ENCODE peak calls at places on chromosome 9, in four cellular contexts. One of them, this sample, is unnamed.

GRCh38 chr9:13963005-13963653 is 350.8 kb downstream of the NFIB start:
- DNase-seq in astrocyte of the spinal cord: no peak
- DNase-seq in endothelial cell of umbilical vein: no peak
- DNase-seq in left lung: no peak
- DNase-seq in this sample: no peak

GRCh38 chr9:20618361-20618799 is 3.9 kb downstream of the MLLT3 start:
- DNase-seq in astrocyte of the spinal cord: no peak
- DNase-seq in left lung: no peak
- DNase-seq in endothelial cell of umbilical vein: peak
- DNase-seq in this sample: peak

GRCh38 chr9:135737840-135738521 is 36.0 kb downstream of the KCNT1 start:
- DNase-seq in astrocyte of the spinal cord: no peak
- DNase-seq in left lung: no peak
- DNase-seq in endothelial cell of umbilical vein: no peak
- DNase-seq in this sample: no peak

GRCh38 chr9:71459082-71459481 is 309.2 kb downstream of the CEMIP2 start:
- DNase-seq in endothelial cell of umbilical vein: no peak
- DNase-seq in astrocyte of the spinal cord: no peak
- DNase-seq in left lung: no peak
- DNase-seq in this sample: no peak

GRCh38 chr9:106753155-106753671 is 109.8 kb upstream of the ZNF462 start:
- DNase-seq in astrocyte of the spinal cord: no peak
- DNase-seq in endothelial cell of umbilical vein: no peak
- DNase-seq in left lung: peak
- DNase-seq in this sample: no peak

GRCh38 chr9:98909935-98910334 is 33.8 kb upstream of the COL15A1 start:
- DNase-seq in endothelial cell of umbilical vein: no peak
- DNase-seq in left lung: no peak
- DNase-seq in astrocyte of the spinal cord: no peak
- DNase-seq in this sample: no peak

GRCh38 chr9:94697972-94698581 is 28.4 kb upstream of the AOPEP start:
- DNase-seq in astrocyte of the spinal cord: peak
- DNase-seq in left lung: no peak
- DNase-seq in endothelial cell of umbilical vein: no peak
- DNase-seq in this sample: peak

GRCh38 chr9:98311541-98311940 is 56.1 kb upstream of the TBC1D2 start:
- DNase-seq in endothelial cell of umbilical vein: no peak
- DNase-seq in left lung: no peak
- DNase-seq in astrocyte of the spinal cord: no peak
- DNase-seq in this sample: no peak

GRCh38 chr9:34994429-34995287 is 5.1 kb downstream of the DNAJB5 start:
- DNase-seq in astrocyte of the spinal cord: peak
- DNase-seq in endothelial cell of umbilical vein: peak
- DNase-seq in left lung: no peak
- DNase-seq in this sample: peak

GRCh38 chr9:90032296-90033029 is 427.7 kb downstream of the GADD45G start:
- DNase-seq in astrocyte of the spinal cord: no peak
- DNase-seq in left lung: no peak
- DNase-seq in endothelial cell of umbilical vein: no peak
- DNase-seq in this sample: peak

GRCh38 chr9:22815246-22815645 is 368.6 kb downstream of the DMRTA1 start:
- DNase-seq in astrocyte of the spinal cord: no peak
- DNase-seq in endothelial cell of umbilical vein: no peak
- DNase-seq in left lung: no peak
- DNase-seq in this sample: no peak

GRCh38 chr9:81032030-81032572 is 657.2 kb downstream of the TLE1 start:
- DNase-seq in astrocyte of the spinal cord: peak
- DNase-seq in left lung: no peak
- DNase-seq in endothelial cell of umbilical vein: no peak
- DNase-seq in this sample: peak

GRCh38 chr9:38393128-38393809 is 767 bp downstream of the ALDH1B1 start:
- DNase-seq in endothelial cell of umbilical vein: no peak
- DNase-seq in left lung: no peak
- DNase-seq in astrocyte of the spinal cord: no peak
- DNase-seq in this sample: no peak

GRCh38 chr9:15287309-15287708 is 19.7 kb downstream of the TTC39B start:
- DNase-seq in astrocyte of the spinal cord: no peak
- DNase-seq in left lung: no peak
- DNase-seq in endothelial cell of umbilical vein: no peak
- DNase-seq in this sample: no peak

GRCh38 chr9:100394032-100394695 is 32.8 kb upstream of the MSANTD3 start:
- DNase-seq in left lung: no peak
- DNase-seq in endothelial cell of umbilical vein: no peak
- DNase-seq in astrocyte of the spinal cord: no peak
- DNase-seq in this sample: no peak

GRCh38 chr9:38368731-38369130 is 23.8 kb upstream of the ALDH1B1 start:
- DNase-seq in astrocyte of the spinal cord: no peak
- DNase-seq in endothelial cell of umbilical vein: no peak
- DNase-seq in left lung: no peak
- DNase-seq in this sample: peak

GRCh38 chr9:76887951-76888350 is 18.0 kb downstream of the PRUNE2 start:
- DNase-seq in endothelial cell of umbilical vein: no peak
- DNase-seq in left lung: no peak
- DNase-seq in astrocyte of the spinal cord: peak
- DNase-seq in this sample: no peak

GRCh38 chr9:132243156-132244074 is 81.6 kb downstream of the NTNG2 start:
- DNase-seq in astrocyte of the spinal cord: no peak
- DNase-seq in endothelial cell of umbilical vein: no peak
- DNase-seq in left lung: no peak
- DNase-seq in this sample: peak

GRCh38 chr9:5515261-5515650 is 4.9 kb downstream of the PDCD1LG2 start:
- DNase-seq in left lung: no peak
- DNase-seq in endothelial cell of umbilical vein: no peak
- DNase-seq in astrocyte of the spinal cord: no peak
- DNase-seq in this sample: no peak

GRCh38 chr9:33737811-33738606 is 57.4 kb upstream of the PRSS3 start:
- DNase-seq in astrocyte of the spinal cord: peak
- DNase-seq in endothelial cell of umbilical vein: peak
- DNase-seq in left lung: no peak
- DNase-seq in this sample: peak

GRCh38 chr9:98321269-98321668 is 65.8 kb upstream of the TBC1D2 start:
- DNase-seq in astrocyte of the spinal cord: no peak
- DNase-seq in endothelial cell of umbilical vein: no peak
- DNase-seq in left lung: no peak
- DNase-seq in this sample: no peak

GRCh38 chr9:88270398-88270797 is 117.8 kb upstream of the SPIN1 start:
- DNase-seq in endothelial cell of umbilical vein: no peak
- DNase-seq in astrocyte of the spinal cord: no peak
- DNase-seq in left lung: no peak
- DNase-seq in this sample: peak

GRCh38 chr9:79682076-79682736 is 110.4 kb downstream of the TLE4 start:
- DNase-seq in left lung: no peak
- DNase-seq in astrocyte of the spinal cord: peak
- DNase-seq in endothelial cell of umbilical vein: peak
- DNase-seq in this sample: peak

GRCh38 chr9:34171753-34172535 is 6.9 kb upstream of the UBAP1 start:
- DNase-seq in astrocyte of the spinal cord: no peak
- DNase-seq in endothelial cell of umbilical vein: no peak
- DNase-seq in left lung: peak
- DNase-seq in this sample: no peak

GRCh38 chr9:101093620-101094019 is 65.1 kb downstream of the PLPPR1 start:
- DNase-seq in endothelial cell of umbilical vein: peak
- DNase-seq in left lung: no peak
- DNase-seq in astrocyte of the spinal cord: peak
- DNase-seq in this sample: peak

GRCh38 chr9:132547052-132547431 is 35.4 kb upstream of the BARHL1 start:
- DNase-seq in endothelial cell of umbilical vein: no peak
- DNase-seq in left lung: no peak
- DNase-seq in astrocyte of the spinal cord: no peak
- DNase-seq in this sample: no peak

GRCh38 chr9:114484854-114485443 is 20.3 kb downstream of the WHRN start:
- DNase-seq in left lung: no peak
- DNase-seq in astrocyte of the spinal cord: peak
- DNase-seq in endothelial cell of umbilical vein: no peak
- DNase-seq in this sample: peak

GRCh38 chr9:79623799-79624721 is 52.3 kb downstream of the TLE4 start:
- DNase-seq in astrocyte of the spinal cord: no peak
- DNase-seq in left lung: peak
- DNase-seq in endothelial cell of umbilical vein: peak
- DNase-seq in this sample: peak

GRCh38 chr9:27198175-27198574 is 89.2 kb downstream of the TEK start:
- DNase-seq in astrocyte of the spinal cord: no peak
- DNase-seq in left lung: no peak
- DNase-seq in endothelial cell of umbilical vein: no peak
- DNase-seq in this sample: no peak

GRCh38 chr9:120935383-120935857 is 8.8 kb upstream of the TRAF1 start:
- DNase-seq in left lung: peak
- DNase-seq in astrocyte of the spinal cord: peak
- DNase-seq in endothelial cell of umbilical vein: peak
- DNase-seq in this sample: peak

GRCh38 chr9:91162784-91163440 is 198.8 kb downstream of the AUH start:
- DNase-seq in left lung: peak
- DNase-seq in endothelial cell of umbilical vein: no peak
- DNase-seq in astrocyte of the spinal cord: no peak
- DNase-seq in this sample: peak

GRCh38 chr9:7171461-7171860 is 413.7 kb downstream of the KDM4C start:
- DNase-seq in astrocyte of the spinal cord: no peak
- DNase-seq in endothelial cell of umbilical vein: no peak
- DNase-seq in left lung: no peak
- DNase-seq in this sample: no peak

GRCh38 chr9:1879501-1879900 is 135.6 kb upstream of the SMARCA2 start:
- DNase-seq in left lung: no peak
- DNase-seq in astrocyte of the spinal cord: no peak
- DNase-seq in endothelial cell of umbilical vein: no peak
- DNase-seq in this sample: no peak

GRCh38 chr9:111965566-111966019 is 69.0 kb downstream of the UGCG start:
- DNase-seq in left lung: no peak
- DNase-seq in astrocyte of the spinal cord: peak
- DNase-seq in endothelial cell of umbilical vein: no peak
- DNase-seq in this sample: peak

GRCh38 chr9:133934512-133935221 is 57.5 kb downstream of the VAV2 start:
- DNase-seq in astrocyte of the spinal cord: peak
- DNase-seq in endothelial cell of umbilical vein: no peak
- DNase-seq in left lung: no peak
- DNase-seq in this sample: no peak
- H3K4me3 ChIP-seq in astrocyte of the spinal cord: no peak
- H3K4me3 ChIP-seq in endothelial cell of umbilical vein: no peak
- H3K4me3 ChIP-seq in left lung: no peak
- H3K4me3 ChIP-seq in this sample: no peak

GRCh38 chr9:130765135-130766030 is 69.7 kb upstream of the ABL1 start:
- DNase-seq in endothelial cell of umbilical vein: peak
- DNase-seq in astrocyte of the spinal cord: peak
- DNase-seq in left lung: no peak
- DNase-seq in this sample: no peak
- H3K4me3 ChIP-seq in endothelial cell of umbilical vein: no peak
- H3K4me3 ChIP-seq in astrocyte of the spinal cord: no peak
- H3K4me3 ChIP-seq in left lung: no peak
- H3K4me3 ChIP-seq in this sample: no peak

DNA sequence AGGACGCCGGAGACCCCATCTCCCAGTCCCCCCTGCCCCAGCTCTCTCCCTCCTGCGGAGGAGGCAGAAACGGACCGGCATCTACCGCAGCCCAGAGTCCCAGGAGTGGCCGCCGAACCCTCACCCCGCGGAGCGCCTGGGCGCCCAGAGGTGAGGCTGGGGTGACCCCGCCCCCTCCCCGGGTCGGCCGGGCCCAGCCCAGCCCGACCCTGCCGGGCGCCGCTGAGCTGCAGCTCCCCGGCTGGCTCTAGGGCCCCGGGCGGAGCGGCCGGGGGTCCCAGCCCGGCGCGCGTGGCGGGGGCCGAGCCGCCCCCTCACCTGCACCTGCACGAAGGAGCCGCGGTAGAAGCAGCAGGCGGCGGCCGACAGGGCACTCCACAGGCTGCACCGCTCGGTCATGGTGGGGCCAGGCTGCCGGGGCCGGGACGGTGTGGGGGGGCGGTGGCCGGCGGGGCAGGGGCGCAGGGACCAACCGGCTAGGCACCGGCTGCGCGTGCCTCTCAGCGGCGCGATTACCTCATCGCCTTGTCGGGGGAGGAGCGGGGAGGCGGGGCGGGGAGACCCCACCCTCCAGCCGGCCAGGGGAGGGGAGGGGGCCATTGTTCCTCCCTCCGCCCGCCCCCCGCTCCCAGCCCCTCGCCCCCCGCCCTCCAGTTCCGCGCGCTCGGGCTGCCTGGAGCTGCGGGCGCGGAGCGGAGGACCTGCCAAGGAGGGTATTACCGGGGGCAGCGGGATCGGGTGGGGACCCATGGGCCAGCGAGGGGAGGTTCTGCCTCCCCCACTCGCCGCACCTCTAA is 19.9 kb upstream of the TOR2A start:
- DNase-seq in left lung: no peak
- DNase-seq in astrocyte of the spinal cord: no peak
- DNase-seq in endothelial cell of umbilical vein: no peak
- DNase-seq in this sample: no peak
- H3K4me3 ChIP-seq in left lung: no peak
- H3K4me3 ChIP-seq in astrocyte of the spinal cord: no peak
- H3K4me3 ChIP-seq in endothelial cell of umbilical vein: no peak
- H3K4me3 ChIP-seq in this sample: no peak

DNA sequence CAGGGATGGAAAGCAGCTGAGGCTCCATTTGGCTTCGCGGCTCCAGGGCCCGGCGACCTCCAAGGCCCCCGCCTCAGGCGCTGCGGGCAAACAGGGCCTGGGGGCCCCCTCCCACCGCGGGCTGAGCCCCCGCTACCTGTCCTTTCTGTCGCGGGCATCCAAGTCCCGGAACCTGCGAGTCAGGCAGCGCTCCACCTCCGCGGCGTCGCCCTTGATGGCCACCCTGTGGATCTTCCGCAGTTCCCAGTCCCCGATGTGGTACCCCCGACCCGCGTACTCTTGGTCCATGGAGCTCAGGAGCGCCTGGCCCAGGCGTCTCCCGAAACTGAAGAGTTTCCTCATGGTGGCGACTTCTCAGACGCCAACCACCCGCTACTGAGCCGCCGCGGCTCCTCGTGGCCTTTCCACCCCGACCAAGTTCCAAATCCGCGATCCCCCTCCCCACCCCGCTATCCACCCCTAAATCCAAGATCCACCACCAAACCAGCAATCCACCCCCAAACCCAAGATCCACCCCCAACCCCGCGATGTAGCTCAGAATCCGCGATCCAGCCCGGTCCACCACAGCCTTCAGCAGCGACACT is 86.5 kb upstream of the CCDC180 start:
- DNase-seq in left lung: no peak
- DNase-seq in astrocyte of the spinal cord: no peak
- DNase-seq in endothelial cell of umbilical vein: no peak
- DNase-seq in this sample: no peak
- H3K4me3 ChIP-seq in left lung: no peak
- H3K4me3 ChIP-seq in astrocyte of the spinal cord: no peak
- H3K4me3 ChIP-seq in endothelial cell of umbilical vein: no peak
- H3K4me3 ChIP-seq in this sample: no peak

DNA sequence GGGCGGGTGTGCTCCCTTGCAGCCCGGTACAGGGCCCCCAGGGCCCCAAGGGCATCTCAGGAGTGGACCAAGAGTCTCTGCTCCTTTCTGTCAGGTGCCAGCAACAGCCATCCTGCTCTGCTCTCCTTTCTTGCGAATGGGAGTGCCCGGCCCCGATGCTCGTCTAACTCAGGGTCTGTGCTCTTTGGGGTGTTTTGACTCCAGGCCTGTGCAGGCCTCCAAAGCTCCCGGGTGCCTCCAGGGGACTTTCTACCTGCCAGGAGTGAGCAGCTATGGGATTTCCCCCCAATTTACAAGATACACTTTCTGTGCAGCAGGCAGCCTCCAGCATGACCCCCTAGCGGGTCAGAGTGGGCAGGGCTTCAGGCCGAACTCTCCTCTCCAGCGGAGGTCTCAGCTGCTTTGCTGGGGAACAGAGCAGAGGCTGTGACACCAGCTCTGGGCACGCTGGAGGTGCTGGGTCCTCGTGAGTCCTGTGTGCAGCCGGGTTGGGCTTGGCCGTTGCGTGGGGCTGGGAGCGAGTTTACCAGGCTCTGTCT is 3.0 kb downstream of the NRARP start:
- DNase-seq in astrocyte of the spinal cord: no peak
- DNase-seq in left lung: no peak
- DNase-seq in endothelial cell of umbilical vein: no peak
- DNase-seq in this sample: no peak
- H3K4me3 ChIP-seq in astrocyte of the spinal cord: no peak
- H3K4me3 ChIP-seq in left lung: no peak
- H3K4me3 ChIP-seq in endothelial cell of umbilical vein: peak
- H3K4me3 ChIP-seq in this sample: no peak